ENCODE peak calls at places on chromosome 1, in six cellular contexts. One of them, this sample, is unnamed.

GRCh38 chr1:14968251-14968812 is 185.2 kb upstream of the TMEM51 start:
- DNase-seq in HTR-8/SVneo: peak; percentile 56
- DNase-seq in activated naive CD8-positive, alpha-beta T cell treated with anti-CD3 and anti-CD28 coated beads, Interleukin-2, amount 50 U/mL, for 24 hours: no peak
- DNase-seq in AG20443: peak; percentile 91
- DNase-seq in esophagus squamous epithelium: no peak
- DNase-seq in stimulated activated CD8-positive, alpha-beta memory T cell treated with anti-CD3 and anti-CD28 coated beads, Interleukin-12 subunit alpha, Interleukin-12 subunit beta, amount 100 ng/mL, for 4 hours: no peak
- DNase-seq in this sample: peak; percentile 73

GRCh38 chr1:32035119-32035518 is 21.5 kb downstream of the KHDRBS1 start:
- DNase-seq in HTR-8/SVneo: no peak
- DNase-seq in activated naive CD8-positive, alpha-beta T cell treated with anti-CD3 and anti-CD28 coated beads, Interleukin-2, amount 50 U/mL, for 24 hours: no peak
- DNase-seq in AG20443: no peak
- DNase-seq in esophagus squamous epithelium: no peak
- DNase-seq in stimulated activated CD8-positive, alpha-beta memory T cell treated with anti-CD3 and anti-CD28 coated beads, Interleukin-12 subunit alpha, Interleukin-12 subunit beta, amount 100 ng/mL, for 4 hours: no peak
- DNase-seq in this sample: no peak

GRCh38 chr1:93692983-93693591 is 11.4 kb upstream of the BCAR3 start:
- DNase-seq in HTR-8/SVneo: no peak
- DNase-seq in activated naive CD8-positive, alpha-beta T cell treated with anti-CD3 and anti-CD28 coated beads, Interleukin-2, amount 50 U/mL, for 24 hours: peak; percentile 50
- DNase-seq in AG20443: peak; percentile 80
- DNase-seq in esophagus squamous epithelium: no peak
- DNase-seq in stimulated activated CD8-positive, alpha-beta memory T cell treated with anti-CD3 and anti-CD28 coated beads, Interleukin-12 subunit alpha, Interleukin-12 subunit beta, amount 100 ng/mL, for 4 hours: no peak
- DNase-seq in this sample: peak; percentile 80

GRCh38 chr1:234926574-234927311 is 201.9 kb downstream of the TOMM20 start:
- DNase-seq in HTR-8/SVneo: no peak
- DNase-seq in activated naive CD8-positive, alpha-beta T cell treated with anti-CD3 and anti-CD28 coated beads, Interleukin-2, amount 50 U/mL, for 24 hours: peak; percentile 61
- DNase-seq in AG20443: no peak
- DNase-seq in esophagus squamous epithelium: no peak
- DNase-seq in stimulated activated CD8-positive, alpha-beta memory T cell treated with anti-CD3 and anti-CD28 coated beads, Interleukin-12 subunit alpha, Interleukin-12 subunit beta, amount 100 ng/mL, for 4 hours: no peak
- DNase-seq in this sample: no peak

GRCh38 chr1:211525101-211525676 is 33.2 kb upstream of the RD3 start:
- DNase-seq in HTR-8/SVneo: no peak
- DNase-seq in activated naive CD8-positive, alpha-beta T cell treated with anti-CD3 and anti-CD28 coated beads, Interleukin-2, amount 50 U/mL, for 24 hours: no peak
- DNase-seq in AG20443: no peak
- DNase-seq in esophagus squamous epithelium: no peak
- DNase-seq in stimulated activated CD8-positive, alpha-beta memory T cell treated with anti-CD3 and anti-CD28 coated beads, Interleukin-12 subunit alpha, Interleukin-12 subunit beta, amount 100 ng/mL, for 4 hours: no peak
- DNase-seq in this sample: no peak

GRCh38 chr1:107934573-107934972 is 30.4 kb downstream of the VAV3 start:
- DNase-seq in HTR-8/SVneo: no peak
- DNase-seq in activated naive CD8-positive, alpha-beta T cell treated with anti-CD3 and anti-CD28 coated beads, Interleukin-2, amount 50 U/mL, for 24 hours: no peak
- DNase-seq in AG20443: no peak
- DNase-seq in esophagus squamous epithelium: no peak
- DNase-seq in stimulated activated CD8-positive, alpha-beta memory T cell treated with anti-CD3 and anti-CD28 coated beads, Interleukin-12 subunit alpha, Interleukin-12 subunit beta, amount 100 ng/mL, for 4 hours: no peak
- DNase-seq in this sample: no peak

GRCh38 chr1:224852901-224853568 is 76.4 kb upstream of the DNAH14 start:
- DNase-seq in HTR-8/SVneo: peak; percentile 39
- DNase-seq in activated naive CD8-positive, alpha-beta T cell treated with anti-CD3 and anti-CD28 coated beads, Interleukin-2, amount 50 U/mL, for 24 hours: no peak
- DNase-seq in AG20443: peak; percentile 63
- DNase-seq in esophagus squamous epithelium: no peak
- DNase-seq in stimulated activated CD8-positive, alpha-beta memory T cell treated with anti-CD3 and anti-CD28 coated beads, Interleukin-12 subunit alpha, Interleukin-12 subunit beta, amount 100 ng/mL, for 4 hours: no peak
- DNase-seq in this sample: no peak

GRCh38 chr1:68481041-68481440 is 15.8 kb downstream of the DEPDC1 start:
- DNase-seq in HTR-8/SVneo: no peak
- DNase-seq in activated naive CD8-positive, alpha-beta T cell treated with anti-CD3 and anti-CD28 coated beads, Interleukin-2, amount 50 U/mL, for 24 hours: no peak
- DNase-seq in AG20443: no peak
- DNase-seq in esophagus squamous epithelium: no peak
- DNase-seq in stimulated activated CD8-positive, alpha-beta memory T cell treated with anti-CD3 and anti-CD28 coated beads, Interleukin-12 subunit alpha, Interleukin-12 subunit beta, amount 100 ng/mL, for 4 hours: no peak
- DNase-seq in this sample: no peak

GRCh38 chr1:200795151-200795550 is 56.5 kb downstream of the CAMSAP2 start:
- DNase-seq in HTR-8/SVneo: no peak
- DNase-seq in activated naive CD8-positive, alpha-beta T cell treated with anti-CD3 and anti-CD28 coated beads, Interleukin-2, amount 50 U/mL, for 24 hours: no peak
- DNase-seq in AG20443: peak; percentile 51
- DNase-seq in esophagus squamous epithelium: no peak
- DNase-seq in stimulated activated CD8-positive, alpha-beta memory T cell treated with anti-CD3 and anti-CD28 coated beads, Interleukin-12 subunit alpha, Interleukin-12 subunit beta, amount 100 ng/mL, for 4 hours: no peak
- DNase-seq in this sample: no peak

GRCh38 chr1:215052656-215053055 is 29.9 kb upstream of the KCNK2 start:
- DNase-seq in HTR-8/SVneo: no peak
- DNase-seq in activated naive CD8-positive, alpha-beta T cell treated with anti-CD3 and anti-CD28 coated beads, Interleukin-2, amount 50 U/mL, for 24 hours: no peak
- DNase-seq in AG20443: peak; percentile 49
- DNase-seq in esophagus squamous epithelium: no peak
- DNase-seq in stimulated activated CD8-positive, alpha-beta memory T cell treated with anti-CD3 and anti-CD28 coated beads, Interleukin-12 subunit alpha, Interleukin-12 subunit beta, amount 100 ng/mL, for 4 hours: no peak
- DNase-seq in this sample: no peak

This sample was measured in ascending aorta.